ENCODE peak calls at places on chromosomes 16 and 17, in four cellular contexts. One of them, this sample, is unnamed.

GRCh38 chr17:79874329-79874981 is 35.2 kb upstream of the CBX4 start:
- DNase-seq in memory B cell: peak; percentile 38
- DNase-seq in activated T-helper 2 cell treated with anti-CD3 and anti-CD28 coated beads, Interferon-gamma antibody, Interleukin-2, Interleukin-4, amounts not matched to agents 10 μg/mL and 5 μg/mL and 100 μg/mL, durations not matched to agents 14 hours and 24 hours and 36 hours: no peak
- DNase-seq in mucosa of descending colon: peak; percentile 63
- DNase-seq in this sample: no peak

GRCh38 chr16:82016268-82016667 is 5.0 kb upstream of the SDR42E1 start:
- DNase-seq in memory B cell: no peak
- DNase-seq in mucosa of descending colon: peak; percentile 57
- DNase-seq in activated T-helper 2 cell treated with anti-CD3 and anti-CD28 coated beads, Interferon-gamma antibody, Interleukin-2, Interleukin-4, amounts not matched to agents 10 μg/mL and 5 μg/mL and 100 μg/mL, durations not matched to agents 14 hours and 24 hours and 36 hours: no peak
- DNase-seq in this sample: no peak

GRCh38 chr16:73887895-73888294 is 408.7 kb upstream of the PSMD7 start:
- DNase-seq in mucosa of descending colon: no peak
- DNase-seq in memory B cell: no peak
- DNase-seq in activated T-helper 2 cell treated with anti-CD3 and anti-CD28 coated beads, Interferon-gamma antibody, Interleukin-2, Interleukin-4, amounts not matched to agents 10 μg/mL and 5 μg/mL and 100 μg/mL, durations not matched to agents 14 hours and 24 hours and 36 hours: no peak
- DNase-seq in this sample: no peak

GRCh38 chr17:55198690-55199370 is 65.9 kb upstream of the HLF start:
- DNase-seq in activated T-helper 2 cell treated with anti-CD3 and anti-CD28 coated beads, Interferon-gamma antibody, Interleukin-2, Interleukin-4, amounts not matched to agents 10 μg/mL and 5 μg/mL and 100 μg/mL, durations not matched to agents 14 hours and 24 hours and 36 hours: no peak
- DNase-seq in mucosa of descending colon: no peak
- DNase-seq in memory B cell: no peak
- DNase-seq in this sample: no peak

GRCh38 chr17:76801706-76802105 is 63.8 kb downstream of the MFSD11 start:
- DNase-seq in memory B cell: no peak
- DNase-seq in activated T-helper 2 cell treated with anti-CD3 and anti-CD28 coated beads, Interferon-gamma antibody, Interleukin-2, Interleukin-4, amounts not matched to agents 10 μg/mL and 5 μg/mL and 100 μg/mL, durations not matched to agents 14 hours and 24 hours and 36 hours: no peak
- DNase-seq in mucosa of descending colon: no peak
- DNase-seq in this sample: no peak

GRCh38 chr17:28597606-28598383 is 1.0 kb downstream of the SPAG5 start:
- DNase-seq in activated T-helper 2 cell treated with anti-CD3 and anti-CD28 coated beads, Interferon-gamma antibody, Interleukin-2, Interleukin-4, amounts not matched to agents 10 μg/mL and 5 μg/mL and 100 μg/mL, durations not matched to agents 14 hours and 24 hours and 36 hours: no peak
- DNase-seq in mucosa of descending colon: no peak
- DNase-seq in memory B cell: no peak
- DNase-seq in this sample: no peak

GRCh38 chr17:7632492-7632894 is 2.6 kb downstream of the SHBG start:
- DNase-seq in mucosa of descending colon: peak; percentile 52
- DNase-seq in activated T-helper 2 cell treated with anti-CD3 and anti-CD28 coated beads, Interferon-gamma antibody, Interleukin-2, Interleukin-4, amounts not matched to agents 10 μg/mL and 5 μg/mL and 100 μg/mL, durations not matched to agents 14 hours and 24 hours and 36 hours: peak; percentile 25
- DNase-seq in memory B cell: no peak
- DNase-seq in this sample: no peak

GRCh38 chr17:6327007-6327406 is 107.9 kb downstream of the AIPL1 start:
- DNase-seq in mucosa of descending colon: no peak
- DNase-seq in memory B cell: no peak
- DNase-seq in activated T-helper 2 cell treated with anti-CD3 and anti-CD28 coated beads, Interferon-gamma antibody, Interleukin-2, Interleukin-4, amounts not matched to agents 10 μg/mL and 5 μg/mL and 100 μg/mL, durations not matched to agents 14 hours and 24 hours and 36 hours: no peak
- DNase-seq in this sample: peak; percentile 63

GRCh38 chr16:87855852-87856715 is 13.2 kb downstream of the SLC7A5 start:
- DNase-seq in memory B cell: no peak
- DNase-seq in mucosa of descending colon: peak; percentile 70
- DNase-seq in activated T-helper 2 cell treated with anti-CD3 and anti-CD28 coated beads, Interferon-gamma antibody, Interleukin-2, Interleukin-4, amounts not matched to agents 10 μg/mL and 5 μg/mL and 100 μg/mL, durations not matched to agents 14 hours and 24 hours and 36 hours: peak; percentile 29
- DNase-seq in this sample: peak; percentile 73

GRCh38 chr17:70621593-70621992 is 452.3 kb downstream of the KCNJ2 start:
- DNase-seq in mucosa of descending colon: no peak
- DNase-seq in memory B cell: no peak
- DNase-seq in activated T-helper 2 cell treated with anti-CD3 and anti-CD28 coated beads, Interferon-gamma antibody, Interleukin-2, Interleukin-4, amounts not matched to agents 10 μg/mL and 5 μg/mL and 100 μg/mL, durations not matched to agents 14 hours and 24 hours and 36 hours: no peak
- DNase-seq in this sample: peak; percentile 22

This sample was measured in heart left ventricle.